ENCODE peak calls at places on chromosomes 4 and X, in six cellular contexts. One of them, this sample, is unnamed.
A peak's percentile ranks its signal among the peaks of the same experiment; 100 is the strongest.

GRCh38 chrX:135951291-135951690 is 22.5 kb downstream of the MMGT1 start:
- DNase-seq in WTC11: peak; percentile 9
- DNase-seq in cardiac muscle cell: no peak
- DNase-seq in glutamatergic neuron: no peak
- DNase-seq in fibroblast of mammary gland: no peak
- DNase-seq in heart left ventricle: no peak
- DNase-seq in this sample: no peak

GRCh38 chrX:115324194-115324593 is 34.7 kb downstream of the LUZP4 start:
- DNase-seq in glutamatergic neuron: no peak
- DNase-seq in cardiac muscle cell: no peak
- DNase-seq in heart left ventricle: no peak
- DNase-seq in WTC11: no peak
- DNase-seq in fibroblast of mammary gland: peak; percentile 32
- DNase-seq in this sample: no peak

GRCh38 chrX:69298466-69299140 is 133.3 kb upstream of the PJA1 start:
- DNase-seq in glutamatergic neuron: no peak
- DNase-seq in heart left ventricle: no peak
- DNase-seq in cardiac muscle cell: no peak
- DNase-seq in WTC11: no peak
- DNase-seq in fibroblast of mammary gland: peak; percentile 37
- DNase-seq in this sample: no peak

GRCh38 chr4:104425003-104425402 is 69.7 kb downstream of the CXXC4 start:
- DNase-seq in WTC11: no peak
- DNase-seq in glutamatergic neuron: peak; percentile 54
- DNase-seq in fibroblast of mammary gland: no peak
- DNase-seq in cardiac muscle cell: peak; percentile 10
- DNase-seq in heart left ventricle: no peak
- DNase-seq in this sample: no peak

GRCh38 chrX:57481514-57481913 is 110.3 kb upstream of the ZXDB start:
- DNase-seq in cardiac muscle cell: no peak
- DNase-seq in heart left ventricle: no peak
- DNase-seq in glutamatergic neuron: no peak
- DNase-seq in WTC11: no peak
- DNase-seq in fibroblast of mammary gland: no peak
- DNase-seq in this sample: no peak

GRCh38 chr4:2085496-2085901 is 26.4 kb downstream of the NAT8L start:
- DNase-seq in fibroblast of mammary gland: no peak
- DNase-seq in cardiac muscle cell: no peak
- DNase-seq in heart left ventricle: no peak
- DNase-seq in WTC11: no peak
- DNase-seq in glutamatergic neuron: no peak
- DNase-seq in this sample: no peak

GRCh38 chr4:6755088-6755753 is 27.3 kb upstream of the KIAA0232 start:
- DNase-seq in WTC11: no peak
- DNase-seq in heart left ventricle: no peak
- DNase-seq in glutamatergic neuron: no peak
- DNase-seq in cardiac muscle cell: no peak
- DNase-seq in fibroblast of mammary gland: no peak
- DNase-seq in this sample: no peak

GRCh38 chr4:6746721-6747689 is 31.0 kb downstream of the BLOC1S4 start:
- DNase-seq in fibroblast of mammary gland: peak; percentile 13
- DNase-seq in glutamatergic neuron: no peak
- DNase-seq in heart left ventricle: peak; percentile 51
- DNase-seq in cardiac muscle cell: no peak
- DNase-seq in WTC11: no peak
- DNase-seq in this sample: no peak

GRCh38 chrX:25017667-25018247 is 2.0 kb upstream of the ARX start:
- DNase-seq in WTC11: no peak
- DNase-seq in cardiac muscle cell: peak; percentile 58
- DNase-seq in heart left ventricle: no peak
- DNase-seq in glutamatergic neuron: no peak
- DNase-seq in fibroblast of mammary gland: no peak
- DNase-seq in this sample: no peak

GRCh38 chr4:110620352-110621327 is 2.2 kb downstream of the PITX2 start:
- DNase-seq in heart left ventricle: no peak
- DNase-seq in WTC11: peak; percentile 82
- DNase-seq in fibroblast of mammary gland: no peak
- DNase-seq in glutamatergic neuron: peak; percentile 80
- DNase-seq in cardiac muscle cell: peak; percentile 82
- DNase-seq in this sample: no peak

GRCh38 chrX:6169407-6169806 is 59.3 kb downstream of the NLGN4X start:
- DNase-seq in WTC11: no peak
- DNase-seq in fibroblast of mammary gland: no peak
- DNase-seq in cardiac muscle cell: no peak
- DNase-seq in glutamatergic neuron: no peak
- DNase-seq in heart left ventricle: no peak
- DNase-seq in this sample: no peak

GRCh38 chr4:173827707-173828106 is 297.7 kb upstream of the HAND2 start:
- DNase-seq in glutamatergic neuron: no peak
- DNase-seq in WTC11: no peak
- DNase-seq in fibroblast of mammary gland: peak; percentile 10
- DNase-seq in heart left ventricle: no peak
- DNase-seq in cardiac muscle cell: no peak
- DNase-seq in this sample: no peak

GRCh38 chrX:43753637-43754036 is 97.5 kb downstream of the MAOA start:
- DNase-seq in WTC11: no peak
- DNase-seq in heart left ventricle: no peak
- DNase-seq in cardiac muscle cell: no peak
- DNase-seq in fibroblast of mammary gland: peak; percentile 29
- DNase-seq in glutamatergic neuron: no peak
- DNase-seq in this sample: no peak

GRCh38 chr4:141635726-141636076 is 682 bp upstream of the IL15 start:
- DNase-seq in WTC11: no peak
- DNase-seq in heart left ventricle: no peak
- DNase-seq in cardiac muscle cell: no peak
- DNase-seq in fibroblast of mammary gland: no peak
- DNase-seq in glutamatergic neuron: no peak
- DNase-seq in this sample: peak; percentile 56

GRCh38 chrX:78614264-78614663 is 44.9 kb downstream of the RTL3 start:
- DNase-seq in heart left ventricle: no peak
- DNase-seq in WTC11: no peak
- DNase-seq in fibroblast of mammary gland: no peak
- DNase-seq in cardiac muscle cell: no peak
- DNase-seq in glutamatergic neuron: no peak
- DNase-seq in this sample: no peak

GRCh38 chr4:183402771-183403170 is 41.7 kb upstream of the CDKN2AIP start:
- DNase-seq in cardiac muscle cell: no peak
- DNase-seq in WTC11: no peak
- DNase-seq in glutamatergic neuron: no peak
- DNase-seq in heart left ventricle: no peak
- DNase-seq in fibroblast of mammary gland: peak; percentile 15
- DNase-seq in this sample: no peak

GRCh38 chr4:75623036-75623435 is 7.3 kb downstream of the CDKL2 start:
- DNase-seq in fibroblast of mammary gland: no peak
- DNase-seq in WTC11: no peak
- DNase-seq in cardiac muscle cell: no peak
- DNase-seq in glutamatergic neuron: no peak
- DNase-seq in heart left ventricle: no peak
- DNase-seq in this sample: no peak

GRCh38 chr4:103018391-103019318 is 850 bp downstream of the SLC9B1 start:
- DNase-seq in fibroblast of mammary gland: no peak
- DNase-seq in heart left ventricle: no peak
- DNase-seq in glutamatergic neuron: no peak
- DNase-seq in cardiac muscle cell: no peak
- DNase-seq in WTC11: no peak
- DNase-seq in this sample: no peak

GRCh38 chr4:107931775-107932321 is 499 bp downstream of the CYP2U1 start:
- DNase-seq in cardiac muscle cell: no peak
- DNase-seq in WTC11: no peak
- DNase-seq in glutamatergic neuron: no peak
- DNase-seq in fibroblast of mammary gland: no peak
- DNase-seq in heart left ventricle: peak; percentile 29
- DNase-seq in this sample: no peak

GRCh38 chr4:85555210-85555609 is 80.3 kb downstream of the ARHGAP24 start:
- DNase-seq in glutamatergic neuron: no peak
- DNase-seq in fibroblast of mammary gland: peak; percentile 61
- DNase-seq in WTC11: no peak
- DNase-seq in cardiac muscle cell: no peak
- DNase-seq in heart left ventricle: no peak
- DNase-seq in this sample: peak; percentile 26

GRCh38 chr4:185019451-185020292 is 1.4 kb downstream of the HELT start:
- DNase-seq in fibroblast of mammary gland: no peak
- DNase-seq in heart left ventricle: no peak
- DNase-seq in cardiac muscle cell: no peak
- DNase-seq in glutamatergic neuron: peak; percentile 43
- DNase-seq in WTC11: peak; percentile 59
- DNase-seq in this sample: no peak

GRCh38 chr4:5750052-5750950 is 39.3 kb downstream of the EVC start:
- DNase-seq in glutamatergic neuron: no peak
- DNase-seq in fibroblast of mammary gland: peak; percentile 88
- DNase-seq in cardiac muscle cell: no peak
- DNase-seq in heart left ventricle: no peak
- DNase-seq in WTC11: no peak
- DNase-seq in this sample: peak; percentile 11

GRCh38 chrX:13750204-13750603 is 15.7 kb downstream of the OFD1 start:
- DNase-seq in WTC11: no peak
- DNase-seq in glutamatergic neuron: no peak
- DNase-seq in fibroblast of mammary gland: peak; percentile 64
- DNase-seq in heart left ventricle: no peak
- DNase-seq in cardiac muscle cell: peak; percentile 40
- DNase-seq in this sample: peak; percentile 28

GRCh38 chr4:24988776-24989175 is 42.0 kb downstream of the LGI2 start:
- DNase-seq in glutamatergic neuron: no peak
- DNase-seq in cardiac muscle cell: peak; percentile 46
- DNase-seq in WTC11: peak; percentile 58
- DNase-seq in fibroblast of mammary gland: peak; percentile 62
- DNase-seq in heart left ventricle: no peak
- DNase-seq in this sample: peak; percentile 35

GRCh38 chrX:21926116-21926515 is 14.4 kb upstream of the SMS start:
- DNase-seq in fibroblast of mammary gland: peak; percentile 48
- DNase-seq in heart left ventricle: no peak
- DNase-seq in glutamatergic neuron: no peak
- DNase-seq in cardiac muscle cell: no peak
- DNase-seq in WTC11: no peak
- DNase-seq in this sample: no peak

GRCh38 chr4:125735107-125735506 is 420.4 kb downstream of the FAT4 start:
- DNase-seq in glutamatergic neuron: no peak
- DNase-seq in cardiac muscle cell: peak; percentile 76
- DNase-seq in WTC11: no peak
- DNase-seq in heart left ventricle: no peak
- DNase-seq in fibroblast of mammary gland: peak; percentile 79
- DNase-seq in this sample: no peak

GRCh38 chr4:86652332-86652932 is 58.3 kb downstream of the PTPN13 start:
- DNase-seq in heart left ventricle: no peak
- DNase-seq in fibroblast of mammary gland: no peak
- DNase-seq in WTC11: no peak
- DNase-seq in glutamatergic neuron: no peak
- DNase-seq in cardiac muscle cell: no peak
- DNase-seq in this sample: no peak

GRCh38 chr4:13611283-13611842 is 16.2 kb downstream of the BOD1L1 start:
- DNase-seq in WTC11: no peak
- DNase-seq in fibroblast of mammary gland: peak; percentile 73
- DNase-seq in cardiac muscle cell: no peak
- DNase-seq in glutamatergic neuron: no peak
- DNase-seq in heart left ventricle: no peak
- DNase-seq in this sample: peak; percentile 46

GRCh38 chr4:98341309-98341708 is 80.1 kb downstream of the RAP1GDS1 start:
- DNase-seq in heart left ventricle: no peak
- DNase-seq in cardiac muscle cell: no peak
- DNase-seq in WTC11: no peak
- DNase-seq in fibroblast of mammary gland: peak; percentile 37
- DNase-seq in glutamatergic neuron: peak; percentile 73
- DNase-seq in this sample: no peak
- TF ChIP-seq CTCF in heart left ventricle: no peak
- TF ChIP-seq CTCF in cardiac muscle cell: no peak
- TF ChIP-seq CTCF in WTC11: no peak
- TF ChIP-seq CTCF in fibroblast of mammary gland: no peak
- TF ChIP-seq CTCF in glutamatergic neuron: no peak
- TF ChIP-seq CTCF in this sample: no peak

DNA sequence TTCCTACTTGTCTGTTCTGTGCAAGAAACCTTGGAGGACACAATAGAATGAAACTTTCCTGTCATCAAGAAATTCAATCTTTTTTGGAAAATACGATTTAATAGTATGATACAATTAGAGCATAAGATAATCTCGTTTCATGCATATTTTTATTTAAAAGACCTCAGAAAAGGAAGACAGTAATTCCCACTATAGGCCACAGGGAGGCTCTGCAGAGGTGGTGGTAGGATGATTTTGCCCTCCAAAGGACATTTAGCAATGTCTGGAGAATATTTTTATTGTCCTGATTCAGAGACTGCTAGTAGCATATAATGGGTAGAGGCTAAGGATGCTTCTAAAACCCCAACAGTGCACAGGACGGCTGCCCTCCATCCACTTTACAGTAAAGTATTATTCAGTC is 68.7 kb downstream of the PAK3 start:
- DNase-seq in glutamatergic neuron: no peak
- DNase-seq in fibroblast of mammary gland: peak; percentile 29
- DNase-seq in WTC11: no peak
- DNase-seq in heart left ventricle: no peak
- DNase-seq in cardiac muscle cell: peak; percentile 27
- DNase-seq in this sample: no peak
- TF ChIP-seq CTCF in glutamatergic neuron: peak; percentile 30
- TF ChIP-seq CTCF in fibroblast of mammary gland: peak; percentile 61
- TF ChIP-seq CTCF in WTC11: no peak
- TF ChIP-seq CTCF in heart left ventricle: no peak
- TF ChIP-seq CTCF in cardiac muscle cell: peak; percentile 22
- TF ChIP-seq CTCF in this sample: no peak

GRCh38 chr4:44422912-44423311 is 25.7 kb downstream of the KCTD8 start:
- DNase-seq in fibroblast of mammary gland: no peak
- DNase-seq in WTC11: no peak
- DNase-seq in heart left ventricle: no peak
- DNase-seq in cardiac muscle cell: no peak
- DNase-seq in glutamatergic neuron: no peak
- DNase-seq in this sample: no peak

GRCh38 chr4:44421330-44421729 is 27.3 kb downstream of the KCTD8 start:
- DNase-seq in cardiac muscle cell: no peak
- DNase-seq in fibroblast of mammary gland: no peak
- DNase-seq in WTC11: no peak
- DNase-seq in heart left ventricle: no peak
- DNase-seq in glutamatergic neuron: no peak
- DNase-seq in this sample: no peak

DNA sequence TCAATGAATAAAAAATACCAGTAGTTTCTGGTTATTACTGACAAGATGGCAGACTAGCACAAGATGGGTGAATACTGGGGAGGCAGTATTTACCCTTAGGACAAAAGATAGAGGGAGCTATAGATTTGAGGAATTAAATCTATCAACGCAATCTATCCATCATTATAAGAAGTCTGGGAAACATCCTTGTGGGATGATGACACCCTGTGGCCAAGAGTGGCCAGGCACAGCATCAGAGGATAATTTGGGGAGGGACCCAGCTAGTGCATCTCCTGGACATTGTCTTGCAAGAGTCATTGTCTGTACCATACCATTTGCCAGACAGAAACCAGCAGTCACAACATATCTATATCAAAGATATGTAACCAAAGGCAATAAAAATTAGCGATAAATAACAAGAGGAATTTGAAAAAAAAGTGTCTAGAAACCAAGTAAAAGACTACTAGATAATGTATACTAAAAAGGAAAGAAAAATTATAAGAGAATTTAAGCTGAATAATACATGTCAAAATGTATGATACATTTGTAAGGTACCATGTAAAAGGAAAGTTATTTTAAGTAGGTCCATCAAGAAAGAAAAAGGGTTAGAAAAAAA is 22.9 kb downstream of the KCTD8 start:
- DNase-seq in glutamatergic neuron: peak; percentile 69
- DNase-seq in heart left ventricle: no peak
- DNase-seq in fibroblast of mammary gland: peak; percentile 4
- DNase-seq in cardiac muscle cell: peak; percentile 29
- DNase-seq in WTC11: peak; percentile 49
- DNase-seq in this sample: no peak
- TF ChIP-seq CTCF in glutamatergic neuron: peak; percentile 66
- TF ChIP-seq CTCF in heart left ventricle: no peak
- TF ChIP-seq CTCF in fibroblast of mammary gland: peak; percentile 30
- TF ChIP-seq CTCF in cardiac muscle cell: peak; percentile 16
- TF ChIP-seq CTCF in WTC11: no peak
- TF ChIP-seq CTCF in this sample: peak; percentile 17

GRCh38 chr4:34720563-34720962 is 1523.8 kb downstream of the ARAP2 start:
- DNase-seq in WTC11: no peak
- DNase-seq in glutamatergic neuron: no peak
- DNase-seq in fibroblast of mammary gland: peak; percentile 57
- DNase-seq in heart left ventricle: no peak
- DNase-seq in cardiac muscle cell: peak; percentile 58
- DNase-seq in this sample: no peak
- TF ChIP-seq CTCF in WTC11: peak; percentile 32
- TF ChIP-seq CTCF in glutamatergic neuron: peak; percentile 33
- TF ChIP-seq CTCF in fibroblast of mammary gland: peak; percentile 49
- TF ChIP-seq CTCF in heart left ventricle: no peak
- TF ChIP-seq CTCF in cardiac muscle cell: peak; percentile 54
- TF ChIP-seq CTCF in this sample: peak; percentile 14

This sample was measured in GM13976.